ENCODE peak calls at places on chromosomes 16 and 17, in nine cellular contexts. H is WTC11, X is BE2C, N is GM12878, O is lung, L is sigmoid colon, P is spleen, S is fibroblast of mammary gland, E is adrenal gland. J is an unnamed sample.

GRCh38 chr16:69260019-69260418 is 51.1 kb upstream of the VPS4A start:
- DNase-seq in H (peak), X (no peak), N (no peak), O (no peak), L (no peak), P (no peak), S (no peak), E (no peak), J (no peak)

GRCh38 chr16:87465306-87465705 is 27.5 kb downstream of the ZCCHC14 start:
- DNase-seq in H (no peak), X (peak), N (no peak), O (peak), L (peak), P (no peak), S (peak), E (peak), J (no peak)

GRCh38 chr17:2797226-2797625 is 988 bp downstream of the RAP1GAP2 start:
- DNase-seq in H (no peak), X (no peak), N (no peak), O (no peak), L (no peak), P (peak), S (no peak), E (no peak), J (no peak)

GRCh38 chr16:556479-557173 is 3.6 kb upstream of the PRR35 start:
- DNase-seq in H (no peak), X (no peak), N (no peak), O (no peak), L (no peak), P (no peak), S (no peak), E (no peak), J (no peak)

GRCh38 chr17:77555741-77556291 is 402.7 kb upstream of the TNRC6C start:
- DNase-seq in H (no peak), X (peak), N (no peak), O (peak), L (peak), P (no peak), S (peak), E (no peak), J (no peak)

GRCh38 chr17:66098040-66098439 is 93.9 kb downstream of the CEP112 start:
- DNase-seq in H (no peak), X (no peak), N (no peak), O (no peak), L (no peak), P (no peak), S (peak), E (no peak), J (no peak)

GRCh38 chr16:194516-194915 is 14.3 kb downstream of the HBQ1 start:
- DNase-seq in H (no peak), X (no peak), N (no peak), O (no peak), L (no peak), P (no peak), S (peak), E (no peak), J (no peak)

GRCh38 chr16:10871157-10871991 is 5.6 kb upstream of the CIITA start:
- DNase-seq in H (no peak), X (no peak), N (peak), O (peak), L (peak), P (peak), S (peak), E (no peak), J (no peak)

GRCh38 chr17:16040710-16041251 is 41.2 kb downstream of the TTC19 start:
- DNase-seq in H (no peak), X (no peak), N (no peak), O (no peak), L (no peak), P (no peak), S (peak), E (peak), J (no peak)

GRCh38 chr17:41254861-41255260 is 323 bp upstream of the KRTAP9-9 start:
- DNase-seq in H (no peak), X (no peak), N (no peak), O (no peak), L (no peak), P (no peak), S (peak), E (no peak), J (no peak)

GRCh38 chr16:87056083-87056482 is 261.1 kb downstream of the C16orf95 start:
- DNase-seq in H (no peak), X (no peak), N (no peak), O (no peak), L (peak), P (no peak), S (peak), E (no peak), J (no peak)

GRCh38 chr17:62689441-62690167 is 62.1 kb downstream of the MRC2 start:
- DNase-seq in H (no peak), X (no peak), N (no peak), O (no peak), L (no peak), P (no peak), S (no peak), E (no peak), J (no peak)

GRCh38 chr17:62692159-62692651 is 64.7 kb downstream of the MRC2 start:
- DNase-seq in H (no peak), X (no peak), N (no peak), O (no peak), L (no peak), P (no peak), S (no peak), E (no peak), J (no peak)

GRCh38 chr17:62690168-62690897 is 62.9 kb downstream of the MRC2 start:
- DNase-seq in H (no peak), X (no peak), N (no peak), O (no peak), L (no peak), P (no peak), S (no peak), E (no peak), J (no peak)

GRCh38 chr17:62693616-62694415 is 66.3 kb downstream of the MRC2 start:
- DNase-seq in H (no peak), X (no peak), N (no peak), O (no peak), L (no peak), P (no peak), S (no peak), E (no peak), J (no peak)

GRCh38 chr17:62692721-62693431 is 65.4 kb downstream of the MRC2 start:
- DNase-seq in H (peak), X (peak), N (no peak), O (no peak), L (no peak), P (no peak), S (peak), E (no peak), J (no peak)
- TF ChIP-seq CTCF in H (peak), X (peak), N (peak), O (no peak), L (no peak), P (peak), S (peak), E (no peak), J (peak)

GRCh38 chr17:81222906-81223757 is at the start of gene CEP131:
- DNase-seq in H (peak), X (peak), N (peak), O (peak), L (peak), P (peak), S (peak), E (peak), J (peak)
- TF ChIP-seq CTCF in H (no peak), X (no peak), N (no peak), O (no peak), L (no peak), P (no peak), S (no peak), E (no peak), J (no peak)

GRCh38 chr17:51585514-51586104 is 325.3 kb downstream of the UTP18 start:
- DNase-seq in H (peak), X (peak), N (no peak), O (no peak), L (no peak), P (no peak), S (no peak), E (no peak), J (peak)
- TF ChIP-seq CTCF in H (peak), X (peak), N (peak), O (no peak), L (no peak), P (no peak), S (no peak), E (no peak), J (peak)

GRCh38 chr17:61410100-61410551 is 10.5 kb downstream of the TBX2 start:
- DNase-seq in H (no peak), X (peak), N (no peak), O (no peak), L (peak), P (peak), S (no peak), E (no peak), J (no peak)

GRCh38 chr17:61411944-61412859 is 12.6 kb downstream of the TBX2 start:
- DNase-seq in H (peak), X (peak), N (peak), O (peak), L (peak), P (peak), S (peak), E (peak), J (peak)

GRCh38 chr17:61409301-61410099 is 9.9 kb downstream of the TBX2 start:
- DNase-seq in H (peak), X (peak), N (no peak), O (no peak), L (peak), P (peak), S (peak), E (peak), J (no peak)

GRCh38 chr17:61411114-61411943 is 11.7 kb downstream of the TBX2 start:
- DNase-seq in H (peak), X (peak), N (no peak), O (no peak), L (peak), P (peak), S (peak), E (peak), J (peak)

GRCh38 chr17:61410555-61411089 is 11.0 kb downstream of the TBX2 start:
- DNase-seq in H (peak), X (peak), N (no peak), O (peak), L (peak), P (peak), S (peak), E (peak), J (peak)
- TF ChIP-seq CTCF in H (peak), X (peak), N (peak), O (peak), L (peak), P (peak), S (peak), E (no peak), J (peak)

DNA sequence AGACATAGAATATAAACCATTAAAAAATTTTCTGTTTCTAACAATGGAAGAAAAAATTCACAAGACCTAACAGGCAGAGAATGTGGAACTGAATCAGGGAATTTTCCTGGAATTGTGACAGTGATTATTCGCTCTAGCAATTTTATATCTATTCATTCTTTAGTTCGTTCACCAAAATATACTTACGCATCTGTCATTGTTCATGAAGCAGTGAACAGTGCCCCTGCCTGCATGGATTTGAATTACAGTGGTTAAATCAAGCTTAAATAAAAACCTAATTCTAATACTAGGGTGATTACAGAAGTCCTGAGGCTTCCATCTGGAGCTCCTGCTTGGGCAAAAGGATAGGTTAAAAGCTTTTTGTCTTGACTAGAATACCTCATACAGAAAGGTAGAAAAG is 48.6 kb downstream of the ABCA8 start:
- DNase-seq in H (no peak), X (no peak), N (no peak), O (no peak), L (no peak), P (no peak), S (peak), E (no peak), J (no peak)
- TF ChIP-seq CTCF in H (no peak), X (peak), N (peak), O (no peak), L (no peak), P (no peak), S (peak), E (peak), J (peak)

DNA sequence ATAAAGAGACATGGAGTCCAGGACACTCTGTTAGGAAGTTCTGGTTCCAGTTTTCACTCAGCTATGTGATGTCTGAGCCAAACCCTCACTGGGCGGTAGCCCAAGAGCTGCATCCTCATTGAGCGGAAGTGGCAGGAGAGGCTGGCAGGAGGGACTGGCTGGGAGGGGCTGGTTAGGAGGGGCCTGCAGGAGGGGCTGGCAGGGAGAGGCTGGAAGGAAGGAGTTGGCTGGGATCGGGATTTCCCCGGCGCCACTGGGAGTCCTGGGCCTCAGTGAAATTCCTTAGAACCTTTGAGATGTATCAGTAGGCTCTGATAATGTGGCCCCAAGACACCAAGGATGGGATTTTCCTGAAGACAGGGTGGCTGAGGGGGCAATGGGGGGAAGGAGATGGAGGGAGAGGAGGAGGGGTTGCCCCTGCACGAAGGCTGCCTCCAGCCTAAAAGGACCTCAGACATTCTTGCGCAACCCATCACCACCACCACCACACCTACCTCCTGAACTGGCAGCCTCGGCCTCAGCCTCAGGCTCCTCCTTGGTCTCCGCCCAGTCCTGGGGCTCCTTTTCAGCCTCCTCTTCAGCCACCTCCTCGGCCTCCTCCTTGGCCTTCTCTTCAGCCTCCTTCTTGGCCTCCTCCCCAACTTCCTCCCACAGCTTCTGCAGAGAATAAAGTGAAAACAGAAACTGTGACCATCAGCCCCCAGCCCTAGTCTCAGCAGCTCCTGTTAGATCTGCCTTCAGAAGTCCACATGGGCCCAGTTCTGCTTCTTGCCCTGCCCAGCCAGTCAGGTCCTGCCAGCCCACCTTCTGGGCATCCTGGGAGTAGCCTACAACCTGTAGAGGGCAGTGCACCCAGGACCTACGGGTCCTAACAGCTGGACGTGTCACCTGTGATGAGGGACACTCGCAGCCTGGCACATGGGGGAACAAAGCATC is 31.7 kb downstream of the CNGB1 start:
- DNase-seq in H (no peak), X (no peak), N (no peak), O (peak), L (no peak), P (peak), S (peak), E (peak), J (no peak)
- TF ChIP-seq CTCF in H (no peak), X (peak), N (peak), O (no peak), L (no peak), P (no peak), S (no peak), E (no peak), J (no peak)